ENCODE peak calls at places on chromosome 14, in five cellular contexts. A is neuronal stem cell, G is Peyer's patch, X is psoas muscle, J is WERI-Rb-1. B is an unnamed sample.

GRCh38 chr14:103801459-103801858 is 45.9 kb downstream of the PPP1R13B start:
- DNase-seq in A (no peak), G (peak; percentile 47), X (no peak), J (no peak), B (no peak)

GRCh38 chr14:52987514-52987913 is 36.7 kb upstream of the FERMT2 start:
- DNase-seq in A (no peak), G (no peak), X (no peak), J (no peak), B (no peak)

GRCh38 chr14:23895480-23895879 is 58.1 kb upstream of the DHRS4 start:
- DNase-seq in A (no peak), G (no peak), X (no peak), J (no peak), B (no peak)

GRCh38 chr14:33938131-33938949 is 12.5 kb downstream of the EGLN3 start:
- DNase-seq in A (no peak), G (peak; percentile 78), X (peak; percentile 88), J (no peak), B (no peak)

GRCh38 chr14:38389666-38390065 is 133.8 kb upstream of the CLEC14A start:
- DNase-seq in A (no peak), G (no peak), X (no peak), J (no peak), B (no peak)

GRCh38 chr14:68685419-68686211 is 107.3 kb downstream of the ZFP36L1 start:
- DNase-seq in A (no peak), G (peak; percentile 93), X (peak; percentile 50), J (no peak), B (no peak)

GRCh38 chr14:54683882-54684794 is 117.2 kb downstream of the SAMD4A start:
- DNase-seq in A (no peak), G (peak; percentile 60), X (peak; percentile 77), J (no peak), B (peak; percentile 77)

GRCh38 chr14:24297190-24297964 is 2.2 kb downstream of the DHRS1 start:
- DNase-seq in A (no peak), G (no peak), X (no peak), J (peak; percentile 21), B (no peak)

GRCh38 chr14:67623114-67623513 is 3.4 kb downstream of the ARG2 start:
- DNase-seq in A (no peak), G (no peak), X (no peak), J (no peak), B (no peak)

GRCh38 chr14:92368001-92368400 is 45.0 kb downstream of the SLC24A4 start:
- DNase-seq in A (no peak), G (no peak), X (no peak), J (no peak), B (no peak)

GRCh38 chr14:73771848-73772705 is 57.9 kb upstream of the PNMA1 start:
- DNase-seq in A (no peak), G (peak; percentile 94), X (peak; percentile 76), J (peak; percentile 66), B (no peak)

GRCh38 chr14:24171422-24172260 is at the start of gene REC8:
- DNase-seq in A (peak; percentile 94), G (peak; percentile 92), X (peak; percentile 79), J (peak; percentile 99), B (peak; percentile 61)

GRCh38 chr14:71645656-71646055 is 286.6 kb upstream of the RGS6 start:
- DNase-seq in A (no peak), G (no peak), X (no peak), J (no peak), B (no peak)

GRCh38 chr14:71650187-71650586 is 282.0 kb upstream of the RGS6 start:
- DNase-seq in A (no peak), G (no peak), X (no peak), J (no peak), B (no peak)

GRCh38 chr14:71647086-71647784 is 285.0 kb upstream of the RGS6 start:
- DNase-seq in A (no peak), G (no peak), X (no peak), J (peak; percentile 31), B (no peak)

GRCh38 chr14:71648725-71649124 is 283.5 kb upstream of the RGS6 start:
- DNase-seq in A (no peak), G (no peak), X (no peak), J (no peak), B (no peak)

DNA sequence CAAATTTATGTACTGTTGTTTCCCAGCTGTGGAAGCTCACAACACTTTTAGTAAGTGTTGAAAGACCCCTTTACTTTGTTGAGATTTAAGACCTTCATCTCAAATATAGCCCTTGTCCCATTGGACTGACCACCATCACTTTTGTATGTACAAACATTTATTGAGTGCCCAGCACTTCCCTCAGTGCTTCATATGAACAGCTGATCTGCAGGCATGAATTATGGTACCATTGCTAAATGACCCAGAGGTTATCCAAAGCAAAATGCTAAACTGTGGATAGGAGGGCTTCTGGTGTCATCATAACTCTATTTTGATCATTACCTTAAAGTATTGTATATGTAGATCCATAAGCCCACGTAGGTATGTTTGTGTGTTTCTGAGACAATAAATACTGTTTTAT is 285.7 kb upstream of the RGS6 start:
- DNase-seq in A (no peak), G (no peak), X (no peak), J (no peak), B (no peak)
- H3K27ac ChIP-seq in A (no peak overlapping the region), G (no peak overlapping the region), X (no peak overlapping the region), J (no peak overlapping the region), B (no peak overlapping the region)

DNA sequence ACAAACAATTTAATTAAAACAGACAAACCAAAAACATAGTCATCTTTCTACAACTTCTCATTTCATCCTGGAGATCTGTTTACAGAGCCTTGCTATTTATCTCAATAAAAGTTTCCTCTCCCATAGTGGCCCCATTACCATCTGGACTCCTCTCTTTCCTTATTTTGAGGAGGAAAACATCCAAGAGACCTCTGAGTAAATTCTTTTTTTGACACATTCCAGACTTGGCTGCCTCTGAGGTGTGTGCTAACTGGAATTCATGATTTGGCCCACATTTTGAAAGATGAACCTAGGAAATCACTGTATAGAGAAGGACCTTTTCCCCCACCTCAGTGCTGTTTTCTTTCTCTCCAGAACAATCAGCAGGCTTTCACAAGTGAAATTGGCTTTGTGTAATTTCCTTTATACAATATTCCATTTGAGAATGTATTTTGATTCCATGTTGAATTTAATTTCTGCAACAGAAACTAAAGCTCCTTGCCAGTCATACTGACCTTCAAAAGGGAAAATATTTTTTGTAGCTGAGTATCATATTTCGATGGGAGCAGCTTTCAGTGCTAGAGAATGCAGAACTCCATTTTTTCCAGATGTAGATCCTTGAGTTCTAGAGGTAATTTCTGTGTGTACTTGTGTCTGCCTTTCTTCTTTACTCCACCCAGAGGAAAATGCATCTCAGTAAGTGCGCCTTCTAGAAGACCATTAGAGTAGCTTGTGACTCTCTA is 245.0 kb upstream of the RGS6 start:
- DNase-seq in A (no peak), G (no peak), X (no peak), J (no peak), B (no peak)
- H3K27ac ChIP-seq in A (no peak overlapping the region), G (no peak overlapping the region), X (no peak overlapping the region), J (no peak overlapping the region), B (no peak overlapping the region)

DNA sequence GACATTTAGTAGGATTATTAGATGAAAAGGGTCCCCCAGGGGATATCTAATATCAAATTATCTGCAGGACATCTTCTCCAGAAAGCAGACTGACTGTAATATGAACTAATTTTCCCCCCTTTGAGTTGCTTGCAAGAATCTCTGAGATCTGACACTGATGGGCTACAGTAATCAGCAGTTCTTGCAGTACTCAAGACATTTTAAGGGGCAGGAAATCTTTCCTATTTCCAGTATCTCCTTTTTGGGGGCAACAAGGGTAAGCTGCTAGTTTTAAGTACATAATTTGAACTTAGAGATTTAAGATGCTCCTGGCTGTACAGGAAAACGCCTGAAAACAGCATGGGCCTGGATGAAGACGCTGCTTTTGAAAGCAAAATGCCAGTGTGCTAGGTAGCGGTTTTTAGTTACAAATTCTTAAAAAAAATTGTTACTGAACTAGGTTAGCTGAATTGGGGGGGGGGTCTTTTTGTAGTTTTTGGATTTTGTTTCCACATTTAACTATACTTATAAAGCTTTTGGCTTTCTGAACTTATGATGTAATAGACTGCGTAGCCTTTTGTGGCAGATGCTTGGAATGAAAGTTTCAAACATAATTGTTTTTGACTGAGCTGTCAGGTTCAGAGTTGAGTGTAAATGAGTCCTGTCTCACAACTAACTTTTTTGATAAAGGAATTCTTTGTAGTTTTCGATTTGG is 2.3 kb downstream of the FRMD6 start:
- DNase-seq in A (no peak), G (no peak), X (no peak), J (no peak), B (no peak)
- H3K27ac ChIP-seq in A (no peak overlapping the region), G (no peak overlapping the region), X (no peak overlapping the region), J (no peak overlapping the region), B (no peak overlapping the region)

GRCh38 chr14:43528321-43528720 is 978.8 kb downstream of the FSCB start:
- DNase-seq in A (no peak), G (no peak), X (no peak), J (no peak), B (no peak)

GRCh38 chr14:43522191-43522590 is 984.9 kb downstream of the FSCB start:
- DNase-seq in A (no peak), G (no peak), X (no peak), J (no peak), B (no peak)

DNA sequence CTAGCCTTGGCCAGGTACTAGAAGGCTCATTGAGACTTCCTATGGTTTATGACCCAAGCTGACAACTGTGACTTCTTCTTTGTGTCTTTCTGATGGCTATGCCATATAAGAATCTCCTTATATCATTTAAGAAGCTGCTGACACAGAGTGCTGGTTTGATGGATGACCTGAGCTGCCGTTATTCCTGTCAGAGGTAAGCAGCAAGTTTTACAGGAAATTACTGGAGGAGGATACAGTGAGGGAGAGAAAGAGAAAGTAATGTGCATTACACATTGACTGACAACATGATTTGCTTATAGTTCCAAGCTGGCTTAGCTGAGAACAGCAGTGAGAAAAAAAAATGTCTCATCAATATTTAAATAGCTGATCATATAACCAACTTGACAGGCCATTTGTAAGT is 981.4 kb downstream of the FSCB start:
- DNase-seq in A (no peak), G (no peak), X (no peak), J (no peak), B (no peak)
- H3K27ac ChIP-seq in A (no peak overlapping the region), G (no peak overlapping the region), X (no peak overlapping the region), J (no peak overlapping the region), B (no peak overlapping the region)

GRCh38 chr14:65032319-65032718 is 45.6 kb downstream of the FNTB start:
- DNase-seq in A (no peak), G (no peak), X (peak; percentile 90), J (no peak), B (no peak)

GRCh38 chr14:65034021-65034420 is 47.3 kb downstream of the FNTB start:
- DNase-seq in A (no peak), G (no peak), X (no peak), J (no peak), B (no peak)

GRCh38 chr14:65038966-65039365 is 52.3 kb downstream of the FNTB start:
- DNase-seq in A (no peak), G (no peak), X (no peak), J (no peak), B (no peak)

GRCh38 chr14:65040666-65041433 is 54.2 kb downstream of the FNTB start:
- DNase-seq in A (no peak), G (no peak), X (no peak), J (no peak), B (no peak)

DNA sequence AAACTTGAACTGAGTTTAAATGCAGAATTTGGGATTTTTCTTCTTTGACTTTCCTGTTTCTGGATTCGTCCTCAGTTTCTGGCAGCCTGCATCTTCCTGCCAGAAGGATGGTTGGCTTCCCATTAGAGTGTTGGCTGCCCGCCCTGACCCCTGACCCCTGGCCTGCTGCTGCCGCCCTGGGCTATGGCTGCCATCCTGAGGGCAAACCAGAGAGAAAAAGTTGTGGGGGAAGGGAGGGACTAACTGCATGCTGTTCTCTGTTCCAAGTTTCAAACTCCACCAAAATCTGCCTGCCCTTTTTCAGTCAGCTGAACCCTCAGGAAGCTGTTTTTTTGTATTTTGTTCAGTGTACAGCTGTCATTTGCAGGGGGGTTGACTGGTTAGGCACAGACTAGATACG is 48.4 kb downstream of the FNTB start:
- DNase-seq in A (no peak), G (no peak), X (peak; percentile 70), J (no peak), B (peak; percentile 50)
- H3K27ac ChIP-seq in A (no peak overlapping the region), G (no peak overlapping the region), X (no peak overlapping the region), J (no peak overlapping the region), B (peak overlapping the region; percentile 72)

GRCh38 chr14:100317897-100318808 is 5.0 kb upstream of the SLC25A47 start:
- DNase-seq in A (no peak), G (peak; percentile 87), X (peak; percentile 88), J (peak; percentile 55), B (no peak)
- H3K27ac ChIP-seq in A (no peak overlapping the region), G (peak overlapping the region; percentile 59), X (peak overlapping the region; percentile 11), J (no peak overlapping the region), B (no peak overlapping the region)

B was measured in tibial nerve.